ENCODE peak calls at places on chromosomes 11 and 22, in ten cellular contexts. F is tibial artery, O is stomach, I is uterus, P is neuronal stem cell, B is IMR-90, U is lower lobe of right lung, A is tibial nerve, R is right atrium auricular region, Y is kidney. X is an unnamed sample. For H3K4me1, the result is how much of the 10 kb centered on the place peaks cover.

GRCh38 chr22:46845281-46846153 is 83.1 kb downstream of the TBC1D22A start:
- DNase-seq in F (no peak), O (no peak), I (no peak), P (no peak), B (peak), U (no peak), A (no peak), R (no peak), Y (no peak), X (no peak)

GRCh38 chr11:23288001-23288783 is 427.9 kb upstream of the CCDC179 start:
- DNase-seq in F (no peak), O (no peak), I (no peak), P (no peak), B (peak), U (no peak), A (no peak), R (no peak), Y (no peak), X (no peak)

GRCh38 chr11:12642040-12642439 is 32.2 kb upstream of the TEAD1 start:
- DNase-seq in F (no peak), O (no peak), I (peak), P (no peak), B (peak), U (no peak), A (no peak), R (no peak), Y (no peak), X (no peak)

GRCh38 chr11:44727114-44727372 is 281 bp downstream of the TSPAN18 start:
- DNase-seq in F (no peak), O (no peak), I (no peak), P (no peak), B (no peak), U (no peak), A (no peak), R (no peak), Y (no peak), X (no peak)

GRCh38 chr11:101759771-101760450 is 154.9 kb upstream of the CEP126 start:
- DNase-seq in F (no peak), O (no peak), I (no peak), P (no peak), B (peak), U (no peak), A (no peak), R (no peak), Y (no peak), X (no peak)

GRCh38 chr22:18044548-18045271 is 20.3 kb upstream of the MICAL3 start:
- DNase-seq in F (no peak), O (peak), I (no peak), P (no peak), B (peak), U (no peak), A (peak), R (no peak), Y (peak), X (peak)

GRCh38 chr11:43870981-43871550 is 9.6 kb upstream of the ALKBH3 start:
- DNase-seq in F (no peak), O (no peak), I (no peak), P (no peak), B (no peak), U (no peak), A (no peak), R (no peak), Y (no peak), X (no peak)

GRCh38 chr22:46072030-46072881 is 78.1 kb upstream of the PPARA start:
- DNase-seq in F (peak), O (peak), I (peak), P (no peak), B (peak), U (peak), A (peak), R (no peak), Y (peak), X (peak)

GRCh38 chr11:73040046-73040445 is 102.1 kb downstream of the FCHSD2 start:
- DNase-seq in F (no peak), O (no peak), I (no peak), P (peak), B (no peak), U (no peak), A (no peak), R (no peak), Y (no peak), X (no peak)

GRCh38 chr11:67006029-67006884 is 16.7 kb upstream of the SYT12 start:
- DNase-seq in F (peak), O (no peak), I (no peak), P (no peak), B (no peak), U (no peak), A (peak), R (peak), Y (no peak), X (no peak)

GRCh38 chr22:48661984-48662383 is 1165.7 kb downstream of the BRD1 start:
- DNase-seq in F (no peak), O (no peak), I (no peak), P (no peak), B (no peak), U (no peak), A (no peak), R (no peak), Y (no peak), X (no peak)

GRCh38 chr11:18802381-18803257 is 11.0 kb upstream of the PTPN5 start:
- DNase-seq in F (peak), O (peak), I (no peak), P (peak), B (peak), U (no peak), A (no peak), R (no peak), Y (no peak), X (peak)

GRCh38 chr22:16917144-16918003 is 90.6 kb downstream of the GAB4 start:
- DNase-seq in F (peak), O (peak), I (peak), P (peak), B (peak), U (peak), A (peak), R (peak), Y (no peak), X (peak)

GRCh38 chr11:120389693-120390584 is 53.7 kb downstream of the ARHGEF12 start:
- DNase-seq in F (no peak), O (no peak), I (no peak), P (no peak), B (no peak), U (no peak), A (no peak), R (no peak), Y (no peak), X (peak)

GRCh38 chr11:1008001-1008400 is 28.5 kb downstream of the MUC6 start:
- DNase-seq in F (no peak), O (no peak), I (no peak), P (no peak), B (no peak), U (no peak), A (no peak), R (no peak), Y (no peak), X (no peak)

GRCh38 chr11:123020968-123021367 is 39.3 kb upstream of the BSX start:
- DNase-seq in F (no peak), O (no peak), I (no peak), P (no peak), B (peak), U (peak), A (no peak), R (no peak), Y (no peak), X (peak)

GRCh38 chr11:113384551-113384950 is 3.0 kb upstream of the ANKK1 start:
- DNase-seq in F (no peak), O (no peak), I (no peak), P (no peak), B (peak), U (no peak), A (no peak), R (no peak), Y (no peak), X (no peak)

GRCh38 chr11:61092280-61092766 is 10.0 kb upstream of the CD5 start:
- DNase-seq in F (no peak), O (no peak), I (no peak), P (no peak), B (no peak), U (no peak), A (no peak), R (no peak), Y (no peak), X (no peak)

GRCh38 chr11:64180871-64181270 is 5.1 kb upstream of the STIP1 start:
- DNase-seq in F (no peak), O (no peak), I (no peak), P (no peak), B (no peak), U (no peak), A (no peak), R (no peak), Y (no peak), X (peak)
- H3K4me3 ChIP-seq in F (no peak), O (no peak), I (no peak), P (no peak), B (no peak), U (no peak), A (no peak), R (no peak), Y (no peak), X (no peak)

GRCh38 chr22:19986410-19987341 is 29.9 kb downstream of the ARVCF start:
- DNase-seq in F (peak), O (peak), I (peak), P (peak), B (peak), U (peak), A (peak), R (peak), Y (peak), X (peak)
- H3K27ac ChIP-seq in F (peak), O (peak), I (peak), P (peak), B (peak), U (peak), A (peak), R (peak), Y (peak), X (peak)

GRCh38 chr11:37320921-37321320 is 722.9 kb upstream of the RAG2 start:
- DNase-seq in F (no peak), O (no peak), I (no peak), P (no peak), B (no peak), U (no peak), A (no peak), R (no peak), Y (no peak), X (no peak)
- H3K4me1 ChIP-seq in F (under half), O (under half), I (under half), P (under half), B (under half), U (under half), A (under half), R (under half), Y (under half), X (under half)

DNA sequence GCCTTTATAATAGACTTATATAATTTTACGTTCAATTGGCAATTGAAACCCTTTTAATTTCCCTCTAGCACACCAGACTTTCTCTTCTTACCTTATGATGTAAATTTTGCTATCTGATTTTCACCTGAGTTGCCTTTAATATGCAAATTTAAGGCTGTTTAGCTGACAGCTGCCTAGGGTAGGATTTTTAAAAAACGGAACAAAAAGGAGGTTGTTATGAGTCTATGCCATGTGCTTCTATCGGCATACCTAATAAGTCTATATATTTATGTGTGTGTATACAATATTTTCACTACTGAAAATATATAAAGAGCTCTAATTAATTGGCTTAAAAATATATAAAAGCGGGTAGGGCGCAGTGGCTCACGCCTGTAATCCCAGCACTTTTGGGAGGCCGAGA is 11.8 kb upstream of the SELENOH start:
- DNase-seq in F (no peak), O (no peak), I (no peak), P (no peak), B (no peak), U (no peak), A (no peak), R (no peak), Y (no peak), X (no peak)
- H3K4me3 ChIP-seq in F (no peak), O (no peak), I (no peak), P (no peak), B (no peak), U (no peak), A (no peak), R (no peak), Y (no peak), X (no peak)

GRCh38 chr11:9753031-9753430 is 89.2 kb downstream of the SWAP70 start:
- DNase-seq in F (no peak), O (no peak), I (no peak), P (no peak), B (peak), U (no peak), A (no peak), R (no peak), Y (no peak), X (no peak)

GRCh38 chr11:9754041-9754471 is 90.2 kb downstream of the SWAP70 start:
- DNase-seq in F (no peak), O (no peak), I (no peak), P (no peak), B (no peak), U (no peak), A (no peak), R (no peak), Y (no peak), X (no peak)

GRCh38 chr11:9755561-9755960 is 91.7 kb downstream of the SWAP70 start:
- DNase-seq in F (no peak), O (no peak), I (no peak), P (no peak), B (peak), U (no peak), A (no peak), R (no peak), Y (no peak), X (no peak)

GRCh38 chr11:9750551-9750950 is 86.7 kb downstream of the SWAP70 start:
- DNase-seq in F (no peak), O (no peak), I (no peak), P (no peak), B (no peak), U (no peak), A (no peak), R (no peak), Y (no peak), X (no peak)

GRCh38 chr11:9752091-9752490 is 88.2 kb downstream of the SWAP70 start:
- DNase-seq in F (no peak), O (peak), I (no peak), P (no peak), B (peak), U (no peak), A (no peak), R (no peak), Y (no peak), X (no peak)
- H3K27ac ChIP-seq in F (no peak), O (no peak), I (no peak), P (no peak), B (peak), U (no peak), A (no peak), R (peak), Y (no peak), X (no peak)